ENCODE peak calls at places on chromosome 3, in eight cellular contexts. One of them, this sample, is unnamed.

GRCh38 chr3:193771736-193772135 is 178.7 kb downstream of the OPA1 start:
- DNase-seq in activated naive CD8-positive, alpha-beta T cell treated with anti-CD3 and anti-CD28 coated beads for 36 hours: no peak
- DNase-seq in C1 segment of cervical spinal cord: no peak
- DNase-seq in heart right ventricle: no peak
- DNase-seq in GM18507: no peak
- DNase-seq in transverse colon: no peak
- DNase-seq in foreskin fibroblast: no peak
- DNase-seq in activated gamma-delta T cell treated with Interleukin-2 at 50 U/mL for 16 hours: no peak
- DNase-seq in this sample: no peak

GRCh38 chr3:72421786-72422185 is 426.5 kb downstream of the SHQ1 start:
- DNase-seq in activated gamma-delta T cell treated with Interleukin-2 at 50 U/mL for 16 hours: no peak
- DNase-seq in transverse colon: no peak
- DNase-seq in heart right ventricle: no peak
- DNase-seq in C1 segment of cervical spinal cord: no peak
- DNase-seq in foreskin fibroblast: no peak
- DNase-seq in activated naive CD8-positive, alpha-beta T cell treated with anti-CD3 and anti-CD28 coated beads for 36 hours: no peak
- DNase-seq in GM18507: no peak
- DNase-seq in this sample: no peak

GRCh38 chr3:54520060-54520459 is 397.7 kb downstream of the CACNA2D3 start:
- DNase-seq in foreskin fibroblast: no peak
- DNase-seq in transverse colon: no peak
- DNase-seq in heart right ventricle: no peak
- DNase-seq in GM18507: no peak
- DNase-seq in activated gamma-delta T cell treated with Interleukin-2 at 50 U/mL for 16 hours: no peak
- DNase-seq in activated naive CD8-positive, alpha-beta T cell treated with anti-CD3 and anti-CD28 coated beads for 36 hours: no peak
- DNase-seq in C1 segment of cervical spinal cord: no peak
- DNase-seq in this sample: no peak

GRCh38 chr3:27939940-27940339 is 217.8 kb upstream of the EOMES start:
- DNase-seq in heart right ventricle: no peak
- DNase-seq in C1 segment of cervical spinal cord: no peak
- DNase-seq in GM18507: no peak
- DNase-seq in transverse colon: no peak
- DNase-seq in foreskin fibroblast: peak
- DNase-seq in activated gamma-delta T cell treated with Interleukin-2 at 50 U/mL for 16 hours: no peak
- DNase-seq in activated naive CD8-positive, alpha-beta T cell treated with anti-CD3 and anti-CD28 coated beads for 36 hours: no peak
- DNase-seq in this sample: no peak

GRCh38 chr3:193791041-193792032 is 198.3 kb downstream of the OPA1 start:
- DNase-seq in C1 segment of cervical spinal cord: no peak
- DNase-seq in activated naive CD8-positive, alpha-beta T cell treated with anti-CD3 and anti-CD28 coated beads for 36 hours: no peak
- DNase-seq in foreskin fibroblast: no peak
- DNase-seq in transverse colon: no peak
- DNase-seq in activated gamma-delta T cell treated with Interleukin-2 at 50 U/mL for 16 hours: no peak
- DNase-seq in heart right ventricle: no peak
- DNase-seq in GM18507: no peak
- DNase-seq in this sample: no peak

GRCh38 chr3:29758108-29759020 is 477.5 kb downstream of the RBMS3 start:
- DNase-seq in GM18507: no peak
- DNase-seq in activated naive CD8-positive, alpha-beta T cell treated with anti-CD3 and anti-CD28 coated beads for 36 hours: no peak
- DNase-seq in foreskin fibroblast: peak
- DNase-seq in heart right ventricle: no peak
- DNase-seq in transverse colon: no peak
- DNase-seq in activated gamma-delta T cell treated with Interleukin-2 at 50 U/mL for 16 hours: no peak
- DNase-seq in C1 segment of cervical spinal cord: no peak
- DNase-seq in this sample: no peak

GRCh38 chr3:138507524-138507923 is 73.1 kb downstream of the ESYT3 start:
- DNase-seq in C1 segment of cervical spinal cord: no peak
- DNase-seq in heart right ventricle: no peak
- DNase-seq in activated gamma-delta T cell treated with Interleukin-2 at 50 U/mL for 16 hours: no peak
- DNase-seq in foreskin fibroblast: no peak
- DNase-seq in transverse colon: no peak
- DNase-seq in GM18507: no peak
- DNase-seq in activated naive CD8-positive, alpha-beta T cell treated with anti-CD3 and anti-CD28 coated beads for 36 hours: no peak
- DNase-seq in this sample: no peak

GRCh38 chr3:23162939-23163338 is 40.2 kb upstream of the UBE2E2 start:
- DNase-seq in transverse colon: no peak
- DNase-seq in GM18507: peak
- DNase-seq in activated gamma-delta T cell treated with Interleukin-2 at 50 U/mL for 16 hours: no peak
- DNase-seq in foreskin fibroblast: no peak
- DNase-seq in heart right ventricle: no peak
- DNase-seq in activated naive CD8-positive, alpha-beta T cell treated with anti-CD3 and anti-CD28 coated beads for 36 hours: no peak
- DNase-seq in C1 segment of cervical spinal cord: no peak
- DNase-seq in this sample: no peak

GRCh38 chr3:165636682-165637010 is 200.6 kb downstream of the BCHE start:
- DNase-seq in heart right ventricle: no peak
- DNase-seq in GM18507: no peak
- DNase-seq in C1 segment of cervical spinal cord: no peak
- DNase-seq in activated gamma-delta T cell treated with Interleukin-2 at 50 U/mL for 16 hours: no peak
- DNase-seq in transverse colon: no peak
- DNase-seq in foreskin fibroblast: no peak
- DNase-seq in activated naive CD8-positive, alpha-beta T cell treated with anti-CD3 and anti-CD28 coated beads for 36 hours: no peak
- DNase-seq in this sample: no peak

GRCh38 chr3:14716593-14716992 is 41.7 kb downstream of the C3orf20 start:
- DNase-seq in foreskin fibroblast: no peak
- DNase-seq in activated naive CD8-positive, alpha-beta T cell treated with anti-CD3 and anti-CD28 coated beads for 36 hours: no peak
- DNase-seq in activated gamma-delta T cell treated with Interleukin-2 at 50 U/mL for 16 hours: no peak
- DNase-seq in GM18507: no peak
- DNase-seq in transverse colon: no peak
- DNase-seq in heart right ventricle: no peak
- DNase-seq in C1 segment of cervical spinal cord: no peak
- DNase-seq in this sample: no peak

GRCh38 chr3:118077332-118077731 is 957.3 kb downstream of the IGSF11 start:
- DNase-seq in activated gamma-delta T cell treated with Interleukin-2 at 50 U/mL for 16 hours: no peak
- DNase-seq in C1 segment of cervical spinal cord: no peak
- DNase-seq in foreskin fibroblast: no peak
- DNase-seq in GM18507: no peak
- DNase-seq in activated naive CD8-positive, alpha-beta T cell treated with anti-CD3 and anti-CD28 coated beads for 36 hours: no peak
- DNase-seq in heart right ventricle: no peak
- DNase-seq in transverse colon: no peak
- DNase-seq in this sample: no peak

GRCh38 chr3:126539558-126540250 is 15.7 kb downstream of the CHST13 start:
- DNase-seq in heart right ventricle: no peak
- DNase-seq in C1 segment of cervical spinal cord: no peak
- DNase-seq in activated naive CD8-positive, alpha-beta T cell treated with anti-CD3 and anti-CD28 coated beads for 36 hours: no peak
- DNase-seq in activated gamma-delta T cell treated with Interleukin-2 at 50 U/mL for 16 hours: peak
- DNase-seq in foreskin fibroblast: no peak
- DNase-seq in transverse colon: peak
- DNase-seq in GM18507: no peak
- DNase-seq in this sample: no peak

GRCh38 chr3:126749931-126750759 is 46.1 kb downstream of the CHCHD6 start:
- DNase-seq in activated gamma-delta T cell treated with Interleukin-2 at 50 U/mL for 16 hours: no peak
- DNase-seq in heart right ventricle: no peak
- DNase-seq in transverse colon: no peak
- DNase-seq in C1 segment of cervical spinal cord: no peak
- DNase-seq in activated naive CD8-positive, alpha-beta T cell treated with anti-CD3 and anti-CD28 coated beads for 36 hours: no peak
- DNase-seq in GM18507: no peak
- DNase-seq in foreskin fibroblast: no peak
- DNase-seq in this sample: no peak

GRCh38 chr3:177109688-177110087 is 87.6 kb downstream of the TBL1XR1 start:
- DNase-seq in heart right ventricle: no peak
- DNase-seq in GM18507: no peak
- DNase-seq in activated gamma-delta T cell treated with Interleukin-2 at 50 U/mL for 16 hours: no peak
- DNase-seq in activated naive CD8-positive, alpha-beta T cell treated with anti-CD3 and anti-CD28 coated beads for 36 hours: no peak
- DNase-seq in foreskin fibroblast: no peak
- DNase-seq in transverse colon: no peak
- DNase-seq in C1 segment of cervical spinal cord: no peak
- DNase-seq in this sample: no peak

GRCh38 chr3:71646971-71647370 is 63.4 kb upstream of the FOXP1 start:
- DNase-seq in activated naive CD8-positive, alpha-beta T cell treated with anti-CD3 and anti-CD28 coated beads for 36 hours: no peak
- DNase-seq in GM18507: no peak
- DNase-seq in C1 segment of cervical spinal cord: no peak
- DNase-seq in activated gamma-delta T cell treated with Interleukin-2 at 50 U/mL for 16 hours: no peak
- DNase-seq in transverse colon: no peak
- DNase-seq in foreskin fibroblast: no peak
- DNase-seq in heart right ventricle: no peak
- DNase-seq in this sample: no peak

GRCh38 chr3:98657429-98657828 is 64.0 kb upstream of the CPOX start:
- DNase-seq in activated naive CD8-positive, alpha-beta T cell treated with anti-CD3 and anti-CD28 coated beads for 36 hours: peak
- DNase-seq in C1 segment of cervical spinal cord: no peak
- DNase-seq in activated gamma-delta T cell treated with Interleukin-2 at 50 U/mL for 16 hours: peak
- DNase-seq in heart right ventricle: peak
- DNase-seq in transverse colon: peak
- DNase-seq in GM18507: peak
- DNase-seq in foreskin fibroblast: peak
- DNase-seq in this sample: peak

GRCh38 chr3:7766530-7766929 is 735.1 kb upstream of the LMCD1 start:
- DNase-seq in C1 segment of cervical spinal cord: no peak
- DNase-seq in GM18507: no peak
- DNase-seq in heart right ventricle: no peak
- DNase-seq in activated naive CD8-positive, alpha-beta T cell treated with anti-CD3 and anti-CD28 coated beads for 36 hours: no peak
- DNase-seq in foreskin fibroblast: no peak
- DNase-seq in activated gamma-delta T cell treated with Interleukin-2 at 50 U/mL for 16 hours: no peak
- DNase-seq in transverse colon: no peak
- DNase-seq in this sample: no peak

GRCh38 chr3:9859530-9860025 is 15.8 kb upstream of the RPUSD3 start:
- DNase-seq in activated naive CD8-positive, alpha-beta T cell treated with anti-CD3 and anti-CD28 coated beads for 36 hours: no peak
- DNase-seq in activated gamma-delta T cell treated with Interleukin-2 at 50 U/mL for 16 hours: no peak
- DNase-seq in transverse colon: no peak
- DNase-seq in GM18507: no peak
- DNase-seq in C1 segment of cervical spinal cord: no peak
- DNase-seq in foreskin fibroblast: no peak
- DNase-seq in heart right ventricle: no peak
- DNase-seq in this sample: no peak

GRCh38 chr3:141877911-141878310 is 1.5 kb downstream of the ATP1B3 start:
- DNase-seq in activated gamma-delta T cell treated with Interleukin-2 at 50 U/mL for 16 hours: no peak
- DNase-seq in heart right ventricle: no peak
- DNase-seq in activated naive CD8-positive, alpha-beta T cell treated with anti-CD3 and anti-CD28 coated beads for 36 hours: no peak
- DNase-seq in C1 segment of cervical spinal cord: no peak
- DNase-seq in foreskin fibroblast: peak
- DNase-seq in GM18507: no peak
- DNase-seq in transverse colon: no peak
- DNase-seq in this sample: peak

GRCh38 chr3:33315826-33316225 is 38.6 kb downstream of the FBXL2 start:
- DNase-seq in activated gamma-delta T cell treated with Interleukin-2 at 50 U/mL for 16 hours: no peak
- DNase-seq in heart right ventricle: no peak
- DNase-seq in foreskin fibroblast: peak
- DNase-seq in transverse colon: no peak
- DNase-seq in activated naive CD8-positive, alpha-beta T cell treated with anti-CD3 and anti-CD28 coated beads for 36 hours: no peak
- DNase-seq in GM18507: no peak
- DNase-seq in C1 segment of cervical spinal cord: no peak
- DNase-seq in this sample: no peak

GRCh38 chr3:155704771-155705559 is 39.9 kb downstream of the PLCH1 start:
- DNase-seq in C1 segment of cervical spinal cord: no peak
- DNase-seq in activated naive CD8-positive, alpha-beta T cell treated with anti-CD3 and anti-CD28 coated beads for 36 hours: no peak
- DNase-seq in transverse colon: no peak
- DNase-seq in heart right ventricle: no peak
- DNase-seq in foreskin fibroblast: peak
- DNase-seq in activated gamma-delta T cell treated with Interleukin-2 at 50 U/mL for 16 hours: no peak
- DNase-seq in GM18507: no peak
- DNase-seq in this sample: no peak

GRCh38 chr3:143594217-143594616 is 254.1 kb downstream of the SLC9A9 start:
- DNase-seq in C1 segment of cervical spinal cord: no peak
- DNase-seq in activated naive CD8-positive, alpha-beta T cell treated with anti-CD3 and anti-CD28 coated beads for 36 hours: no peak
- DNase-seq in transverse colon: peak
- DNase-seq in heart right ventricle: no peak
- DNase-seq in activated gamma-delta T cell treated with Interleukin-2 at 50 U/mL for 16 hours: no peak
- DNase-seq in GM18507: no peak
- DNase-seq in foreskin fibroblast: no peak
- DNase-seq in this sample: peak

GRCh38 chr3:59052803-59053411 is 3.1 kb upstream of the CFAP20DC start:
- DNase-seq in C1 segment of cervical spinal cord: no peak
- DNase-seq in foreskin fibroblast: peak
- DNase-seq in activated naive CD8-positive, alpha-beta T cell treated with anti-CD3 and anti-CD28 coated beads for 36 hours: no peak
- DNase-seq in GM18507: no peak
- DNase-seq in activated gamma-delta T cell treated with Interleukin-2 at 50 U/mL for 16 hours: no peak
- DNase-seq in transverse colon: no peak
- DNase-seq in heart right ventricle: no peak
- DNase-seq in this sample: peak

GRCh38 chr3:127639173-127640030 is 10.4 kb downstream of the PODXL2 start:
- DNase-seq in GM18507: no peak
- DNase-seq in activated gamma-delta T cell treated with Interleukin-2 at 50 U/mL for 16 hours: no peak
- DNase-seq in transverse colon: no peak
- DNase-seq in activated naive CD8-positive, alpha-beta T cell treated with anti-CD3 and anti-CD28 coated beads for 36 hours: no peak
- DNase-seq in heart right ventricle: no peak
- DNase-seq in C1 segment of cervical spinal cord: no peak
- DNase-seq in foreskin fibroblast: peak
- DNase-seq in this sample: no peak

GRCh38 chr3:186180151-186180550 is 71.3 kb upstream of the ETV5 start:
- DNase-seq in foreskin fibroblast: no peak
- DNase-seq in activated gamma-delta T cell treated with Interleukin-2 at 50 U/mL for 16 hours: no peak
- DNase-seq in transverse colon: no peak
- DNase-seq in heart right ventricle: no peak
- DNase-seq in activated naive CD8-positive, alpha-beta T cell treated with anti-CD3 and anti-CD28 coated beads for 36 hours: no peak
- DNase-seq in GM18507: no peak
- DNase-seq in C1 segment of cervical spinal cord: no peak
- DNase-seq in this sample: no peak

GRCh38 chr3:150495563-150496168 is 50.6 kb downstream of the SERP1 start:
- DNase-seq in C1 segment of cervical spinal cord: no peak
- DNase-seq in foreskin fibroblast: peak
- DNase-seq in transverse colon: no peak
- DNase-seq in activated gamma-delta T cell treated with Interleukin-2 at 50 U/mL for 16 hours: peak
- DNase-seq in GM18507: peak
- DNase-seq in heart right ventricle: no peak
- DNase-seq in activated naive CD8-positive, alpha-beta T cell treated with anti-CD3 and anti-CD28 coated beads for 36 hours: no peak
- DNase-seq in this sample: peak

GRCh38 chr3:127709320-127710060 is 36.7 kb downstream of the ABTB1 start:
- DNase-seq in heart right ventricle: no peak
- DNase-seq in activated gamma-delta T cell treated with Interleukin-2 at 50 U/mL for 16 hours: no peak
- DNase-seq in C1 segment of cervical spinal cord: no peak
- DNase-seq in foreskin fibroblast: peak
- DNase-seq in GM18507: no peak
- DNase-seq in transverse colon: peak
- DNase-seq in activated naive CD8-positive, alpha-beta T cell treated with anti-CD3 and anti-CD28 coated beads for 36 hours: no peak
- DNase-seq in this sample: no peak

GRCh38 chr3:58150800-58151199 is 60.0 kb downstream of the DNASE1L3 start:
- DNase-seq in activated gamma-delta T cell treated with Interleukin-2 at 50 U/mL for 16 hours: no peak
- DNase-seq in foreskin fibroblast: peak
- DNase-seq in activated naive CD8-positive, alpha-beta T cell treated with anti-CD3 and anti-CD28 coated beads for 36 hours: no peak
- DNase-seq in GM18507: no peak
- DNase-seq in heart right ventricle: no peak
- DNase-seq in C1 segment of cervical spinal cord: no peak
- DNase-seq in transverse colon: no peak
- DNase-seq in this sample: no peak

GRCh38 chr3:125480656-125481374 is 39.2 kb downstream of the SNX4 start:
- DNase-seq in heart right ventricle: no peak
- DNase-seq in activated gamma-delta T cell treated with Interleukin-2 at 50 U/mL for 16 hours: no peak
- DNase-seq in transverse colon: no peak
- DNase-seq in C1 segment of cervical spinal cord: no peak
- DNase-seq in GM18507: no peak
- DNase-seq in activated naive CD8-positive, alpha-beta T cell treated with anti-CD3 and anti-CD28 coated beads for 36 hours: no peak
- DNase-seq in foreskin fibroblast: peak
- DNase-seq in this sample: no peak

GRCh38 chr3:61417352-61417751 is 144.0 kb upstream of the PTPRG start:
- DNase-seq in activated gamma-delta T cell treated with Interleukin-2 at 50 U/mL for 16 hours: no peak
- DNase-seq in heart right ventricle: no peak
- DNase-seq in C1 segment of cervical spinal cord: no peak
- DNase-seq in activated naive CD8-positive, alpha-beta T cell treated with anti-CD3 and anti-CD28 coated beads for 36 hours: no peak
- DNase-seq in foreskin fibroblast: peak
- DNase-seq in GM18507: no peak
- DNase-seq in transverse colon: no peak
- DNase-seq in this sample: no peak

GRCh38 chr3:105594219-105594618 is 227.5 kb downstream of the ALCAM start:
- DNase-seq in activated gamma-delta T cell treated with Interleukin-2 at 50 U/mL for 16 hours: no peak
- DNase-seq in GM18507: no peak
- DNase-seq in C1 segment of cervical spinal cord: no peak
- DNase-seq in activated naive CD8-positive, alpha-beta T cell treated with anti-CD3 and anti-CD28 coated beads for 36 hours: no peak
- DNase-seq in foreskin fibroblast: peak
- DNase-seq in heart right ventricle: no peak
- DNase-seq in transverse colon: no peak
- DNase-seq in this sample: no peak

GRCh38 chr3:164460851-164461250 is 617.4 kb downstream of the SI start:
- DNase-seq in heart right ventricle: no peak
- DNase-seq in GM18507: no peak
- DNase-seq in activated naive CD8-positive, alpha-beta T cell treated with anti-CD3 and anti-CD28 coated beads for 36 hours: no peak
- DNase-seq in transverse colon: no peak
- DNase-seq in activated gamma-delta T cell treated with Interleukin-2 at 50 U/mL for 16 hours: no peak
- DNase-seq in foreskin fibroblast: no peak
- DNase-seq in C1 segment of cervical spinal cord: no peak
- DNase-seq in this sample: no peak

This sample was measured in colonic mucosa.